ENCODE peak calls at places on chromosomes 7 and 10, in five cellular contexts. Z is GM12878, W is OCI-LY7, O is A549, I is body of pancreas. K is an unnamed sample.

GRCh38 chr10:75598998-75599397 is 167.6 kb downstream of the LRMDA start:
- DNase-seq in O (no peak), I (no peak), Z (no peak), W (no peak), K (no peak)

GRCh38 chr7:117017017-117017451 is 63.7 kb downstream of the ST7 start:
- DNase-seq in O (no peak), Z (no peak), I (no peak), W (no peak), K (no peak)

GRCh38 chr10:70054902-70055301 is 2.3 kb downstream of the MACROH2A2 start:
- DNase-seq in Z (no peak), I (no peak), W (no peak), O (no peak), K (no peak)

GRCh38 chr10:79387974-79388850 is 40.9 kb downstream of the PPIF start:
- DNase-seq in O (no peak), I (peak; percentile 6), W (no peak), Z (no peak), K (no peak)

GRCh38 chr10:104548090-104548489 is 93.0 kb upstream of the SORCS3 start:
- DNase-seq in O (no peak), I (no peak), W (no peak), Z (no peak), K (no peak)

GRCh38 chr10:114391599-114391998 is 12.7 kb downstream of the AFAP1L2 start:
- DNase-seq in I (no peak), W (no peak), Z (no peak), O (no peak), K (no peak)

GRCh38 chr10:16854623-16855022 is 37.4 kb upstream of the RSU1 start:
- DNase-seq in I (no peak), W (no peak), O (peak; percentile 12), Z (no peak), K (no peak)

GRCh38 chr7:91557789-91558396 is 293.7 kb downstream of the FZD1 start:
- DNase-seq in Z (peak; percentile 1), O (peak; percentile 92), I (no peak), W (no peak), K (no peak)

GRCh38 chr7:78020131-78020873 is 221.7 kb downstream of the PHTF2 start:
- DNase-seq in O (peak; percentile 79), I (peak; percentile 73), W (peak; percentile 58), Z (peak; percentile 17), K (peak; percentile 37)

GRCh38 chr7:5450549-5451327 is 27.1 kb upstream of the TNRC18 start:
- DNase-seq in W (peak; percentile 67), O (peak; percentile 41), I (peak; percentile 69), Z (no peak), K (peak; percentile 63)

GRCh38 chr7:116530107-116530820 is 5.4 kb downstream of the CAV1 start:
- DNase-seq in Z (no peak), W (no peak), I (no peak), O (no peak), K (no peak)

GRCh38 chr7:157548691-157549265 is 212.0 kb downstream of the DNAJB6 start:
- DNase-seq in I (no peak), Z (no peak), W (no peak), O (no peak), K (no peak)

GRCh38 chr10:99539120-99539519 is 6.4 kb downstream of the NKX2-3 start:
- DNase-seq in O (no peak), I (no peak), W (no peak), Z (no peak), K (no peak)

GRCh38 chr10:4450169-4450568 is 375.8 kb upstream of the AKR1E2 start:
- DNase-seq in Z (no peak), O (no peak), I (no peak), W (no peak), K (no peak)

GRCh38 chr10:47412869-47413268 is 28.8 kb upstream of the ZNF488 start:
- DNase-seq in I (no peak), Z (no peak), O (peak; percentile 33), W (no peak), K (no peak)

GRCh38 chr7:69285856-69286255 is 312.4 kb upstream of the AUTS2 start:
- DNase-seq in O (no peak), I (no peak), W (no peak), Z (no peak), K (no peak)

GRCh38 chr7:27176343-27176731 is 2.2 kb upstream of the HOXA10 start:
- DNase-seq in I (no peak), W (no peak), O (no peak), Z (no peak), K (no peak)

GRCh38 chr10:17676919-17677318 is 33.0 kb downstream of the STAM start:
- DNase-seq in W (no peak), O (no peak), Z (no peak), I (no peak), K (no peak)

GRCh38 chr7:2781636-2782035 is 62.5 kb downstream of the GNA12 start:
- DNase-seq in I (no peak), W (no peak), O (no peak), Z (no peak), K (no peak)

GRCh38 chr7:6639032-6639431 is 1.9 kb downstream of the ZNF316 start:
- DNase-seq in W (no peak), Z (no peak), I (no peak), O (no peak), K (no peak)

GRCh38 chr7:95915731-95916130 is 143.4 kb downstream of the DYNC1I1 start:
- DNase-seq in W (no peak), I (no peak), Z (no peak), O (no peak), K (no peak)

GRCh38 chr7:95919574-95919973 is 147.2 kb downstream of the DYNC1I1 start:
- DNase-seq in W (no peak), O (no peak), Z (no peak), I (no peak), K (no peak)

GRCh38 chr7:95921543-95921942 is 149.2 kb downstream of the DYNC1I1 start:
- DNase-seq in O (no peak), W (no peak), I (no peak), Z (no peak), K (no peak)

GRCh38 chr7:95917622-95918021 is 145.3 kb downstream of the DYNC1I1 start:
- DNase-seq in I (no peak), W (no peak), Z (no peak), O (no peak), K (no peak)

DNA sequence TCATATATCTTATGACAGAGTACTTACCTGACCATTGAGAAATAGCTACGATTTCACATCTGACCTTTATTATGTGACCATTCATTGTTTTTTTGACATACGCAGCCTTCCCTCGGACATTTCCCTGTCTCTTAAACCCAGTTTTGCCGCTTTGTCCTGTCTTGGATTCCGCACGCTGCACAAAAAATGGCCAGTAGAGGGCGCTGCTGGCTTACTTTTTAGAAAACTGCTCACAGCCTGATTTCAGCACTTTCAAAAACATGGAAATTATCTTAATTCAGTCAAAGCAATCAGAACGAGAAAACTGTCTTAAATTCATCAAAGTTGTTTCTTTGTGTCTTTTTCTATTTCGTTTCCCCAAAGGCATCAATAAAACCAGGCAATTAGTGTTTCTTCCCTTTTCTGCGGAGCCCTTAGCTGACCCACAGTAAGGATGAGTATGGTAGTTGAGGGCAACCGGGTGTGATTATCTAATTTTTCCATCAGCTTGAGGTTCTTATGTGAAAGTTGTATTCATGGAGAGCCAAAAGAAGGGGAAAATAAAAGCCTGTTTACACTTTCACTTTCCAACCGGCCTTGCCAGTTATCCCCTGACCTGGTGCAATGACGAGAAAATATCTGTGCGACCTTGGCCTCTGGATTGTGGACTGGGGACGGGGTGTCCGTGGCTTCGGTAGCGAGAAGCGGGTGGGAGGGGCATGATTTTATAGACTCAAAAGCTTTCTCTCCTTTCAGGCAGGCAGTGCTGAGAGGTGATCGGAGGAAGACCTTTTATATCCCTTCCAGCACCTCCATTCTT is 144.4 kb downstream of the DYNC1I1 start:
- DNase-seq in I (peak; percentile 90), Z (peak; percentile 3), O (peak; percentile 60), W (peak; percentile 70), K (peak; percentile 86)
- TF ChIP-seq CTCF in I (peak; percentile 95), Z (peak; percentile 74), O (peak; percentile 95), W (peak; percentile 98), K (peak; percentile 78)

GRCh38 chr10:24969732-24970330 is 17.4 kb upstream of the PRTFDC1 start:
- DNase-seq in I (no peak), W (no peak), Z (no peak), O (no peak), K (no peak)

GRCh38 chr10:24971374-24971773 is 19.0 kb upstream of the PRTFDC1 start:
- DNase-seq in I (no peak), W (no peak), O (no peak), Z (no peak), K (no peak)

GRCh38 chr10:24973163-24973562 is 20.8 kb upstream of the PRTFDC1 start:
- DNase-seq in I (no peak), Z (no peak), W (no peak), O (no peak), K (no peak)

GRCh38 chr10:24979685-24980084 is 27.3 kb upstream of the PRTFDC1 start:
- DNase-seq in O (no peak), Z (no peak), I (no peak), W (no peak), K (no peak)

GRCh38 chr10:24974978-24975377 is 22.6 kb upstream of the PRTFDC1 start:
- DNase-seq in Z (no peak), I (peak; percentile 30), W (no peak), O (peak; percentile 3), K (no peak)
- TF ChIP-seq CTCF in Z (no peak), I (no peak), W (no peak), O (no peak), K (no peak)

GRCh38 chr10:32057041-32057372 is 782 bp upstream of the KIF5B start:
- DNase-seq in O (no peak), W (no peak), Z (no peak), I (no peak), K (no peak)

GRCh38 chr10:32059472-32059871 is 3.2 kb upstream of the KIF5B start:
- DNase-seq in W (no peak), Z (no peak), I (no peak), O (no peak), K (no peak)

GRCh38 chr10:32056136-32057040 is at the start of gene KIF5B:
- DNase-seq in O (peak; percentile 90), I (peak; percentile 91), Z (peak; percentile 44), W (peak; percentile 92), K (peak; percentile 84)

GRCh38 chr10:32054087-32054486 is 2.1 kb downstream of the KIF5B start:
- DNase-seq in I (peak; percentile 40), Z (no peak), W (peak; percentile 6), O (peak; percentile 15), K (no peak)

GRCh38 chr10:32055478-32056135 is 618 bp downstream of the KIF5B start:
- DNase-seq in W (peak; percentile 74), Z (no peak), I (peak; percentile 72), O (peak; percentile 65), K (peak; percentile 62)
- TF ChIP-seq CTCF in W (peak; percentile 20), Z (peak; percentile 9), I (no peak), O (no peak), K (no peak)

DNA sequence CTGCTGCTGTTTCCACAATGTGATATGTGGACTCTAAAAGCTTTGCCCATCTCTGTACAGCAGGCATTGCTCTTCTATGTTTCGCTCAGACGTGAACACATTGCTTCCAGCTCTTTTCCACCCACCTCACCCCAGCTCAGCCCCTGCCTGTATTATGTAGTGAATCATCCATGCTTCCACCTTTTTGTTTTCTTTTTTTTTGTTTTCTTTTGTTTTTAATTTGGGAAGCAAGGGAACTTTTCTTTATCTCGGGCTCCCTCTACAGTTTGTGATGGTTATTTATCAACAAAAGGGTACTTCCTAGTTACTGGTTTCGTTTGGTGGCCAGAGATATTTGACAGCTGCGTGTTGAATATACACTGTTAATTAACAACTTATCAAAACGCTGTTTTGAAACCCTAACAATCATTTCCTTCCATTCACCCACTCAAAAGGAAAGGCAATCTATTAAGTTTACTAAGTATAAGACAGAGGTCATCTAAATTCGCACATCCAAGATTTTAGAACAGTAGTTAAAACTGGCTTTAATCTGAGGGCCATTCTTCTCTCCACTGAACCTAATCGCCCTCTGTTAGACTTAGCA is 127.9 kb upstream of the STK17A start:
- DNase-seq in W (peak; percentile 46), I (no peak), Z (peak; percentile 13), O (peak; percentile 22), K (no peak)
- TF ChIP-seq CTCF in W (peak; percentile 82), I (peak; percentile 31), Z (peak; percentile 44), O (peak; percentile 59), K (peak; percentile 68)